ENCODE peak calls at places on chromosomes 4 and X, in seven cellular contexts. I, C, P, O, G, N and F are unnamed samples.

GRCh38 chrX:148500428-148501120 is at the start of gene AFF2:
- DNase-seq in G (peak), O (no peak), N (peak), P (no peak), C (peak), I (no peak), F (no peak)

GRCh38 chrX:103817502-103817901 is 14.6 kb downstream of the RAB9B start:
- DNase-seq in P (no peak), O (no peak), C (peak), N (peak), I (peak), G (peak), F (no peak)

GRCh38 chr4:163607292-163607691 is 112.8 kb downstream of the TMA16 start:
- DNase-seq in P (no peak), G (no peak), O (no peak), N (no peak), I (no peak), C (no peak), F (no peak)

GRCh38 chrX:30308263-30309138 is 689 bp downstream of the NR0B1 start:
- DNase-seq in O (no peak), I (no peak), C (no peak), G (no peak), N (peak), P (no peak), F (no peak)

GRCh38 chr4:56099378-56099786 is 150.6 kb downstream of the CEP135 start:
- DNase-seq in P (no peak), O (no peak), N (no peak), I (no peak), C (peak), G (no peak), F (no peak)

GRCh38 chr4:169047967-169048366 is 37.9 kb upstream of the CBR4 start:
- DNase-seq in C (no peak), O (no peak), I (no peak), P (no peak), G (no peak), N (no peak), F (no peak)

GRCh38 chr4:7524064-7524682 is 89.4 kb upstream of the PSAPL1 start:
- DNase-seq in P (no peak), N (no peak), I (no peak), G (no peak), C (no peak), O (no peak), F (no peak)

GRCh38 chrX:270848-271367 is 10.3 kb upstream of the PLCXD1 start:
- DNase-seq in N (no peak), G (no peak), P (no peak), I (no peak), O (peak), C (no peak), F (no peak)

GRCh38 chr4:134364928-134365327 is 163.3 kb upstream of the PABPC4L start:
- DNase-seq in O (no peak), N (no peak), P (no peak), C (no peak), I (no peak), G (no peak), F (no peak)

GRCh38 chr4:3318561-3319021 is 25.8 kb downstream of the RGS12 start:
- DNase-seq in I (no peak), P (no peak), N (peak), C (no peak), O (no peak), G (no peak), F (no peak)

GRCh38 chrX:115067812-115068211 is 50.4 kb upstream of the IL13RA2 start:
- DNase-seq in N (no peak), O (no peak), G (no peak), I (no peak), P (no peak), C (no peak), F (no peak)

GRCh38 chrX:12984629-12985303 is 9.9 kb downstream of the TMSB4X start:
- DNase-seq in P (no peak), O (no peak), G (no peak), C (no peak), N (peak), I (peak), F (no peak)

GRCh38 chr4:142595222-142595871 is 250.8 kb downstream of the INPP4B start:
- DNase-seq in G (no peak), C (no peak), N (no peak), I (no peak), P (no peak), O (no peak), F (no peak)

GRCh38 chr4:13765535-13765934 is 138.0 kb upstream of the BOD1L1 start:
- DNase-seq in G (no peak), N (no peak), O (no peak), P (no peak), I (no peak), C (no peak), F (no peak)

GRCh38 chr4:176052744-176053143 is 12.9 kb upstream of the WDR17 start:
- DNase-seq in N (no peak), G (peak), P (no peak), O (no peak), I (no peak), C (no peak), F (no peak)

GRCh38 chrX:48600226-48600625 is 2.9 kb downstream of the WDR13 start:
- DNase-seq in I (no peak), G (no peak), C (no peak), O (no peak), P (no peak), N (no peak), F (no peak)

GRCh38 chr4:142579483-142579882 is 266.6 kb downstream of the INPP4B start:
- DNase-seq in I (no peak), P (no peak), N (no peak), C (no peak), G (no peak), O (no peak), F (no peak)

GRCh38 chr4:59920414-59920813 is 1279.7 kb upstream of the ADGRL3 start:
- DNase-seq in O (no peak), G (no peak), P (no peak), C (peak), N (no peak), I (no peak), F (no peak)

GRCh38 chrX:39476596-39476995 is 621.2 kb downstream of the BCOR start:
- DNase-seq in N (no peak), I (no peak), C (no peak), O (no peak), P (no peak), G (no peak), F (no peak)

GRCh38 chrX:22276781-22277180 is 4.1 kb downstream of the CBLL2 start:
- DNase-seq in G (no peak), P (no peak), C (no peak), N (no peak), O (no peak), I (no peak), F (no peak)

GRCh38 chrX:22273714-22274317 is 1.1 kb downstream of the CBLL2 start:
- DNase-seq in P (no peak), N (no peak), I (no peak), C (no peak), G (no peak), O (no peak), F (no peak)

GRCh38 chrX:22272613-22273012 is at the start of gene CBLL2:
- DNase-seq in P (no peak), N (no peak), C (no peak), O (no peak), I (no peak), G (no peak), F (no peak)

DNA sequence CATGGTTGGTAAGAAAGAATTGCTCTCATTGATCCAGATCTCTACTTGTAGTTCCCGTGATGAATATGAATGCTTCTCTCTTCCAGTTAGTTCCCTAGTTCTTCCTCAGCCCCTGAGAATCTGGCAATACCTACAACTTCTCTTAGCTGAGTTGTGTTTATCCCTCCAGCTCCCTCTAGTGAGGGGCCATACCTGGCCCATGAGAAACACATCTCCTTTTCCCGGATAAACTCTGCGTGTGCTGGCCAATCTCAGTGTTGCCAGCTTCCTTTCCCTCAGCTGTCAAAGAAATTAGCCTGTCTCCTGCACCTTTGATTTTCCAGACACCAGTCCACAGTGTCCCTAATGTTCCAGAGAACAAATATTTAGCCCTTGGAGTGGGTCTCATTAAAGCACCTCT is 5.7 kb downstream of the CBLL2 start:
- DNase-seq in I (no peak), N (peak), O (no peak), P (no peak), G (no peak), C (no peak), F (no peak)
- TF ChIP-seq CTCF in I (no peak), N (no peak), O (no peak), P (no peak), G (no peak), C (no peak), F (peak)

GRCh38 chr4:101792056-101792575 is 1.6 kb downstream of the BANK1 start:
- DNase-seq in G (no peak), N (peak), I (no peak), O (no peak), C (no peak), P (no peak), F (no peak)

GRCh38 chr4:101793397-101793796 is 2.9 kb downstream of the BANK1 start:
- DNase-seq in P (no peak), I (no peak), C (no peak), N (no peak), O (no peak), G (no peak), F (no peak)

GRCh38 chr4:101787917-101788316 is 2.6 kb upstream of the BANK1 start:
- DNase-seq in O (no peak), N (no peak), P (no peak), C (no peak), I (no peak), G (no peak), F (no peak)

GRCh38 chr4:101791189-101791572 is 651 bp downstream of the BANK1 start:
- DNase-seq in N (peak), G (no peak), P (no peak), O (peak), I (peak), C (no peak), F (no peak)

DNA sequence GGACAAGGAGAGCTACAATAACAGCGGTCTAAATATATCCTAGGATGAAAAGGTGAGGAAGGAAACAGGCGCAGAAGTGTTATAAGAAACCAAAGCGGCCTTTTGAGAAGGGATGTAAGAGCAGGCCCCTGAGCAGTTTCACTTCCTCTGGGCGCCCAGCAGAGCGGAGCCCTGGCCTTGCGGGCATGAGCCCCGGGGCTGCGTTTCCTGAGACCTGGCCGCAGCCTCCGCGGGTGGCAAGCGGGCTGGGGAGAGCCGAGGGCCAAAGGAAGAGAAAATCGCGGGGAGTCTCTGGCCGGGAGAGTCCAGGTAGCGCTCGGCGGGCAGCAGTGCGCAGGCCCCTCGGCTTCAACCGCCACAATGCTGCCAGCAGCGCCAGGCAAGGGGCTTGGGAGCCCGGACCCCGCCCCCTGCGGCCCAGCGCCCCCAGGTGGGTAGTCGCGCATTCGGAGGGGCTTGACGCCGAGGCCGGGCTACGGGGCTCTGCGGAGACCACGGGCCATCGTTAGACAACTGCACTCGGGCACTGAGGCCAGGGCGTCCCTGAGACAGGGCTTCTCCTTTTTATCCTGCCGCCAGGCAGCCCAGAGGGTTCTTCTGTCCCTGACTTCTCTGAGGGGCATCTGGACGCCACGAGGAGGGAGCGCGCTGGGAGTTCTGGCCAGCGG is at the start of gene BANK1:
- DNase-seq in C (peak), P (no peak), I (peak), G (peak), N (peak), O (peak), F (no peak)
- H3K4me3 ChIP-seq in C (peak), P (peak), I (peak), G (no peak), N (peak), O (peak), F (peak)

DNA sequence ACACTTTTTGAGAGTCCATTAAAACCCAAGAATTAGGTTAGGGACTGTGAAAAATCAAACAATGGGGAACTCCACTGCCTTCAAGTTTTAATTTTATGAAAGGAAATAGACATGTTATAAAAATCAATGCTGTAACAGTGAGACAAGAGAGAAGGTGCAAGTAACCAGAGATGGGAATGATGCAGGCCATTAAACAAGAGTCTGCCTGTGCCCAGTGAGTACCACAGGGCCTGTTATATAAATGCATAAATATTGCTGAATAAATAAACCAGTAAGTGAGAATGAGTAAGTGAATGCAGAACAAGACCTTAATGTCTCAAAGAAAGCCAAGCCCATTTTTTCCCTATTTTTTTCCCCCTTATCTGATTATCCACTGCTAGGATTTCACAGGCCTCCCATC is 53.3 kb upstream of the BMP2K start:
- DNase-seq in P (no peak), I (no peak), O (no peak), N (no peak), C (no peak), G (no peak), F (no peak)
- TF ChIP-seq CTCF in P (no peak), I (no peak), O (no peak), N (no peak), C (no peak), G (no peak), F (no peak)

DNA sequence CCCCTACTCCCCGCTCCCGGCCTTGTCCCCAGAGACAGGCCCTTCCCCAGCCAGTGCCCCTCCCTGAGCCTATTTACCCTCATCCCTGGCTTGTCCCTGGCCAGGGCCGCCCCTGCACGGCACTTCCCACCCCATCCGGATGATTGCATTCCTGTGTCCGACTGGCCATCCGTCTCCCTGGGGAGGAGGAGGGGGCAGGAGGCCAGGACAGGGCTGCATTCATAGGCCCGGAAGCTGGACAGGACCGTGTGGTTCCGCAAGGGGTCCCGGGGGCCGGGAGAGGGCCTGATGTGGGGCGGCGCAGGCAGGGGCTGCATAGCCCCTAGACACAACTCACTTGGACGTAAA is 22.8 kb downstream of the CTBP1 start:
- DNase-seq in G (no peak), I (no peak), O (no peak), C (no peak), P (no peak), N (no peak), F (no peak)
- H3K4me3 ChIP-seq in G (no peak), I (no peak), O (no peak), C (no peak), P (no peak), N (no peak), F (no peak)

DNA sequence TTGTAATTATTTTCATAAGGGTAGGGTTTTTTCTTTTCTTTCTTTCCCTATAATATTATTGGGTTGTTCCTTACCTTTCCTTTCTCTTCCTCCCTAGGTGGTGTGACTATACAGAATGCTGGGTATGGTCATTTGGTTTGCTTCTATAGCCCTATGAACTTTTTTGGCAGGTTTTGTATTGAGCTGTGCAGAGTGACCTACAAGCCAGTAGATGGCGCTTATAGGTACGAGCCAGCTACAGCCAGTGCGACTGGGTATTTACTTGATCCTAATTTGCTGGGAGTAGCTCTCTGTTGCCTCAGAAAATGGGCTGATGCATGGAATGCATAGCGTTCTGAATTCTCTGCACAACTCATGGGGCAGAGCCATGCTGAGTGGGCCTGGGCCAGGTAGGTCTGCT is 423.3 kb downstream of the MAGEE1 start:
- DNase-seq in I (no peak), O (no peak), N (peak), G (peak), C (no peak), P (no peak), F (no peak)
- TF ChIP-seq CTCF in I (no peak), O (no peak), N (no peak), G (peak), C (peak), P (no peak), F (no peak)

DNA sequence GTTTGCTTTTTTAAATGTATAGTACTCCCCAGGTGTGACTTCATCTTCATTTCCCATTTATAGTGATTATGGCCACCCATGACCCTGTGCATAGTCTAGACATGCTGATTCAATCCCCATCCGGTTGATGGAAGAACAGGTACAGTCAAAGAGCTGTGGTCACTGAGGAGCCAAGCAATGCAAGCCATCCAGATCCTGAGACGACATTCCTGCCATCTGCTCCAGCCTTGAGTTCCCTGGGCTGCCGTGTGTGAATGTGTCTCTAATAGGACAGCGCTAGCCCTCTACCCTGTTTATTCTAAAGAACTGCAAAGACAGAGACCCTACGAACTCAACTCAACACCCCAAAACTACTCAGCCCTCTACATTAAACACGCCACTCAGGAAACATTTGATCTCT is 1.7 kb downstream of the KCNIP4 start:
- DNase-seq in I (no peak), C (no peak), G (no peak), N (no peak), P (no peak), O (no peak), F (no peak)
- H3K4me3 ChIP-seq in I (no peak), C (no peak), G (no peak), N (no peak), P (no peak), O (no peak), F (no peak)